ENCODE peak calls at places on chromosome 10, in ten cellular contexts. R, T, V, G, U, I, B, X, Z and J are unnamed samples.

GRCh38 chr10:74896788-74897527 is 70.6 kb downstream of the KAT6B start:
- DNase-seq in R (no peak), X (no peak), T (no peak), I (no peak), U (no peak), B (no peak), Z (no peak), G (no peak), V (no peak), J (no peak)

GRCh38 chr10:51758366-51758765 is 59.0 kb upstream of the CSTF2T start:
- DNase-seq in G (no peak), X (no peak), I (no peak), V (no peak), U (no peak), B (no peak), Z (no peak), R (no peak), T (no peak), J (no peak)

GRCh38 chr10:1054684-1055083 is 1.5 kb upstream of the WDR37 start:
- DNase-seq in I (no peak), B (no peak), T (no peak), Z (peak; percentile 61), V (no peak), R (no peak), U (no peak), X (no peak), G (no peak), J (no peak)

GRCh38 chr10:88042162-88043100 is 179.0 kb downstream of the PTEN start:
- DNase-seq in B (peak; percentile 78), T (peak; percentile 88), X (no peak), R (peak; percentile 80), U (peak; percentile 52), V (no peak), G (no peak), Z (peak; percentile 24), I (no peak), J (no peak)

GRCh38 chr10:62811159-62811875 is 4.8 kb downstream of the EGR2 start:
- DNase-seq in I (no peak), U (no peak), T (no peak), Z (no peak), X (no peak), B (no peak), G (no peak), R (no peak), V (no peak), J (no peak)

GRCh38 chr10:15439381-15439837 is 68.3 kb upstream of the FAM171A1 start:
- DNase-seq in B (peak; percentile 11), R (peak; percentile 86), X (peak; percentile 63), Z (peak; percentile 66), I (peak; percentile 60), T (peak; percentile 43), U (no peak), G (no peak), V (no peak), J (peak; percentile 87)

GRCh38 chr10:64859911-64860310 is 1338.7 kb downstream of the REEP3 start:
- DNase-seq in T (no peak), B (no peak), V (no peak), G (no peak), I (no peak), R (no peak), Z (no peak), U (no peak), X (no peak), J (no peak)

GRCh38 chr10:122264442-122264841 is 6.7 kb upstream of the BTBD16 start:
- DNase-seq in I (no peak), V (no peak), T (peak; percentile 36), X (no peak), U (no peak), R (no peak), Z (peak; percentile 35), G (no peak), B (peak; percentile 50), J (no peak)

GRCh38 chr10:44724415-44725174 is 186.5 kb upstream of the TMEM72 start:
- DNase-seq in B (peak; percentile 74), G (no peak), T (peak; percentile 17), X (no peak), U (no peak), Z (peak; percentile 78), V (no peak), I (no peak), R (peak; percentile 26), J (peak; percentile 73)

GRCh38 chr10:17563452-17563851 is 53.7 kb downstream of the HACD1 start:
- DNase-seq in T (peak; percentile 3), U (no peak), Z (no peak), G (no peak), B (no peak), I (no peak), R (no peak), V (no peak), X (no peak), J (no peak)

GRCh38 chr10:96585726-96586418 is 940 bp downstream of the TM9SF3 start:
- DNase-seq in T (peak; percentile 5), X (no peak), I (no peak), R (peak; percentile 14), V (no peak), G (no peak), U (no peak), B (peak; percentile 7), Z (peak; percentile 59), J (no peak)

GRCh38 chr10:86301971-86302370 is 64.6 kb downstream of the GRID1 start:
- DNase-seq in T (no peak), G (no peak), Z (no peak), V (peak; percentile 25), X (no peak), R (no peak), I (no peak), U (no peak), B (no peak), J (no peak)
- H3K4me1 ChIP-seq in T (no peaks in the 10 kb centered on the region), G (no peaks in the 10 kb centered on the region), Z (no peaks in the 10 kb centered on the region), V (no peaks in the 10 kb centered on the region), X (no peaks in the 10 kb centered on the region), R (no peaks in the 10 kb centered on the region), I (no peaks in the 10 kb centered on the region), U (no peaks in the 10 kb centered on the region), B (no peaks in the 10 kb centered on the region), J (no peaks in the 10 kb centered on the region)

GRCh38 chr10:125765835-125766234 is 9.8 kb downstream of the MMP21 start:
- DNase-seq in R (no peak), G (no peak), I (no peak), T (no peak), Z (no peak), B (no peak), X (no peak), V (no peak), U (no peak), J (no peak)

GRCh38 chr10:125757742-125758141 is 17.9 kb downstream of the MMP21 start:
- DNase-seq in G (no peak), T (no peak), U (no peak), V (no peak), I (no peak), R (no peak), X (no peak), B (no peak), Z (no peak), J (no peak)

GRCh38 chr10:125761961-125762360 is 13.7 kb downstream of the MMP21 start:
- DNase-seq in V (no peak), R (no peak), G (no peak), I (no peak), U (no peak), B (no peak), Z (no peak), X (no peak), T (no peak), J (no peak)

GRCh38 chr10:125766511-125766910 is 9.1 kb downstream of the MMP21 start:
- DNase-seq in B (no peak), V (no peak), G (no peak), Z (no peak), X (no peak), I (no peak), T (no peak), U (no peak), R (no peak), J (no peak)

DNA sequence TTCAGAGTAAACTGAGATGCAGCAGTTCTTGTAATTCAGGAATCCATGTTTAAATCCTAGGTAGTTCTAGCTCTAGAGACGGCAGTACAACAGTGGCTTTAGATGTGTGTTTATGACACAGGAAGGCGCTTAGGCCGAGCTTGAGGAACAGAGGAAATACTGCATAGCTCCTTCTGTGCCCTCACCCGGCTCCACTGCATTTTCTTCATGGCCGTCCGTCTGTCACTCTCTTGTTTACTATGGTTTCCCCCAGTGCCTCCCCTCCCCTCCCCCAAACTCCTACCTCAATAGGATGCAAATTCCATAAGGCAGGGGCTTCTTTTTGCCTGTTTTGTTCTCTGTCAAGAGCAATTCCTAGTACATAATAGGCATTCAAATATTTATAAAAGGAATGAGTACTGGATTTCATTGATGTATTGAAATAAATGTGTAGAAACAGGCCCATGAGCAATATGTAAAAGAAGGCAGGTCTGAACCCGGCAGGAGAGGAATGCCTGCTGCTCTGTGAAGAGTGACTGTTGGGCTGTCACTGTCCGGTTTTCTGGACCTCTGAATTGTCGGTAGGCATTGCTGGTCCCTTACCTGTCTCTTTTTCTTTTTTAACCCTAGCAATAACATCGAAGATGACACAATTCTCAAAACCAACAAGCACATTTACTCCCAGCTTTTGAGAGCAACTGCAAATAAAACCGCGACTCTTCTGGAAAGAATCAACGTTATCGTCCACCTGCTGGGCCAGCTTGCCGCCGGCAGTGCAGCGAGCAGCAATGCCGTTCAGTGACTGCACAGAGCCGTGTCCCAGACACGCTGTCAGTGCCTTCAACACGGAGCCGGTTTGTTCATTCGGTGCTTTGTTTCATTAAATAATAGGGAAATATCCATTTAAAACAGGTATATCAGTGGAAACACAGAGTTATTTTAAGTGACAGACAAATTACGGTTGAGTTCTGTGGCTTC is 12.7 kb downstream of the MMP21 start:
- DNase-seq in R (no peak), G (no peak), B (no peak), X (no peak), Z (no peak), I (no peak), T (no peak), U (no peak), V (no peak), J (no peak)
- H3K36me3 ChIP-seq in R (peaks cover 48% of the 10 kb centered on the region), G (peaks cover 63% of the 10 kb centered on the region), B (peaks cover 32% of the 10 kb centered on the region), X (no peaks in the 10 kb centered on the region), Z (peaks cover 36% of the 10 kb centered on the region), I (no peaks in the 10 kb centered on the region), T (peaks cover 11% of the 10 kb centered on the region), U (peaks cover 72% of the 10 kb centered on the region), V (peaks cover 69% of the 10 kb centered on the region), J (peaks cover 10% of the 10 kb centered on the region)

GRCh38 chr10:28952523-28952922 is 275.2 kb downstream of the BAMBI start:
- DNase-seq in R (no peak), Z (no peak), U (no peak), B (peak; percentile 17), I (no peak), T (no peak), V (no peak), G (no peak), X (no peak), J (no peak)
- H3K27ac ChIP-seq in R (no peak overlapping the region), Z (no peak overlapping the region), U (no peak overlapping the region), B (no peak overlapping the region), I (no peak overlapping the region), T (no peak overlapping the region), V (no peak overlapping the region), G (no peak overlapping the region), X (no peak overlapping the region), J (no peak overlapping the region)

GRCh38 chr10:80451132-80451531 is 3.0 kb upstream of the TSPAN14 start:
- DNase-seq in B (no peak), X (no peak), Z (no peak), T (no peak), U (no peak), R (no peak), V (no peak), G (no peak), I (no peak), J (no peak)
- H3K4me1 ChIP-seq in B (peaks cover 9% of the 10 kb centered on the region), X (peaks cover 12% of the 10 kb centered on the region), Z (peaks cover 8% of the 10 kb centered on the region), T (peaks cover 3% of the 10 kb centered on the region), U (peaks cover 62% of the 10 kb centered on the region), R (peaks cover 15% of the 10 kb centered on the region), V (peaks cover 25% of the 10 kb centered on the region), G (peaks cover 26% of the 10 kb centered on the region), I (peaks cover 8% of the 10 kb centered on the region), J (no peaks in the 10 kb centered on the region)